ENCODE peak calls at places on chromosome 4, in six cellular contexts. One of them, this sample, is unnamed.

GRCh38 chr4:43607827-43608461 is 715.4 kb downstream of the GRXCR1 start:
- DNase-seq in stimulated activated CD8-positive, alpha-beta memory T cell treated with anti-CD3 and anti-CD28 coated beads, Interleukin-4, amount 100 ng/mL, for 24 hours: no peak
- DNase-seq in Karpas-422: no peak
- DNase-seq in mesenchymal stem cell: no peak
- DNase-seq in iPS-NIHi11: no peak
- DNase-seq in brain microvascular endothelial cell: no peak
- DNase-seq in this sample: peak

GRCh38 chr4:97987019-97987648 is 156.1 kb downstream of the STPG2 start:
- DNase-seq in stimulated activated CD8-positive, alpha-beta memory T cell treated with anti-CD3 and anti-CD28 coated beads, Interleukin-4, amount 100 ng/mL, for 24 hours: no peak
- DNase-seq in mesenchymal stem cell: peak
- DNase-seq in Karpas-422: peak
- DNase-seq in iPS-NIHi11: peak
- DNase-seq in brain microvascular endothelial cell: no peak
- DNase-seq in this sample: no peak

GRCh38 chr4:172978848-172979247 is 189.8 kb upstream of the GALNT7 start:
- DNase-seq in iPS-NIHi11: no peak
- DNase-seq in Karpas-422: no peak
- DNase-seq in mesenchymal stem cell: no peak
- DNase-seq in brain microvascular endothelial cell: no peak
- DNase-seq in stimulated activated CD8-positive, alpha-beta memory T cell treated with anti-CD3 and anti-CD28 coated beads, Interleukin-4, amount 100 ng/mL, for 24 hours: no peak
- DNase-seq in this sample: no peak

GRCh38 chr4:110704748-110705439 is 82.0 kb upstream of the PITX2 start:
- DNase-seq in iPS-NIHi11: no peak
- DNase-seq in stimulated activated CD8-positive, alpha-beta memory T cell treated with anti-CD3 and anti-CD28 coated beads, Interleukin-4, amount 100 ng/mL, for 24 hours: no peak
- DNase-seq in brain microvascular endothelial cell: no peak
- DNase-seq in Karpas-422: peak
- DNase-seq in mesenchymal stem cell: no peak
- DNase-seq in this sample: no peak

GRCh38 chr4:95362906-95363578 is 185.7 kb downstream of the UNC5C start:
- DNase-seq in iPS-NIHi11: peak
- DNase-seq in Karpas-422: peak
- DNase-seq in brain microvascular endothelial cell: peak
- DNase-seq in stimulated activated CD8-positive, alpha-beta memory T cell treated with anti-CD3 and anti-CD28 coated beads, Interleukin-4, amount 100 ng/mL, for 24 hours: no peak
- DNase-seq in mesenchymal stem cell: peak
- DNase-seq in this sample: no peak

GRCh38 chr4:5773271-5773555 is 62.2 kb downstream of the EVC start:
- DNase-seq in mesenchymal stem cell: no peak
- DNase-seq in brain microvascular endothelial cell: peak
- DNase-seq in Karpas-422: no peak
- DNase-seq in iPS-NIHi11: no peak
- DNase-seq in stimulated activated CD8-positive, alpha-beta memory T cell treated with anti-CD3 and anti-CD28 coated beads, Interleukin-4, amount 100 ng/mL, for 24 hours: no peak
- DNase-seq in this sample: no peak

GRCh38 chr4:11805837-11806236 is 377.1 kb upstream of the HS3ST1 start:
- DNase-seq in mesenchymal stem cell: peak
- DNase-seq in brain microvascular endothelial cell: peak
- DNase-seq in stimulated activated CD8-positive, alpha-beta memory T cell treated with anti-CD3 and anti-CD28 coated beads, Interleukin-4, amount 100 ng/mL, for 24 hours: no peak
- DNase-seq in iPS-NIHi11: peak
- DNase-seq in Karpas-422: peak
- DNase-seq in this sample: peak

GRCh38 chr4:122652379-122652778 is 31.5 kb upstream of the IL21 start:
- DNase-seq in mesenchymal stem cell: peak
- DNase-seq in brain microvascular endothelial cell: peak
- DNase-seq in stimulated activated CD8-positive, alpha-beta memory T cell treated with anti-CD3 and anti-CD28 coated beads, Interleukin-4, amount 100 ng/mL, for 24 hours: peak
- DNase-seq in Karpas-422: peak
- DNase-seq in iPS-NIHi11: peak
- DNase-seq in this sample: no peak

GRCh38 chr4:58113083-58113482 is 1002.9 kb upstream of the IGFBP7 start:
- DNase-seq in mesenchymal stem cell: no peak
- DNase-seq in Karpas-422: no peak
- DNase-seq in stimulated activated CD8-positive, alpha-beta memory T cell treated with anti-CD3 and anti-CD28 coated beads, Interleukin-4, amount 100 ng/mL, for 24 hours: no peak
- DNase-seq in brain microvascular endothelial cell: no peak
- DNase-seq in iPS-NIHi11: no peak
- DNase-seq in this sample: no peak

GRCh38 chr4:185669288-185669687 is 134.0 kb upstream of the PDLIM3 start:
- DNase-seq in Karpas-422: no peak
- DNase-seq in iPS-NIHi11: no peak
- DNase-seq in brain microvascular endothelial cell: no peak
- DNase-seq in mesenchymal stem cell: no peak
- DNase-seq in stimulated activated CD8-positive, alpha-beta memory T cell treated with anti-CD3 and anti-CD28 coated beads, Interleukin-4, amount 100 ng/mL, for 24 hours: no peak
- DNase-seq in this sample: no peak

GRCh38 chr4:139550724-139551429 is 5.1 kb downstream of the SETD7 start:
- DNase-seq in stimulated activated CD8-positive, alpha-beta memory T cell treated with anti-CD3 and anti-CD28 coated beads, Interleukin-4, amount 100 ng/mL, for 24 hours: no peak
- DNase-seq in brain microvascular endothelial cell: peak
- DNase-seq in Karpas-422: no peak
- DNase-seq in mesenchymal stem cell: peak
- DNase-seq in iPS-NIHi11: peak
- DNase-seq in this sample: no peak

GRCh38 chr4:96729641-96730040 is 889.7 kb downstream of the PDHA2 start:
- DNase-seq in iPS-NIHi11: peak
- DNase-seq in Karpas-422: no peak
- DNase-seq in mesenchymal stem cell: no peak
- DNase-seq in brain microvascular endothelial cell: no peak
- DNase-seq in stimulated activated CD8-positive, alpha-beta memory T cell treated with anti-CD3 and anti-CD28 coated beads, Interleukin-4, amount 100 ng/mL, for 24 hours: no peak
- DNase-seq in this sample: no peak

GRCh38 chr4:111984169-111984873 is 160.9 kb upstream of the FAM241A start:
- DNase-seq in brain microvascular endothelial cell: no peak
- DNase-seq in Karpas-422: no peak
- DNase-seq in stimulated activated CD8-positive, alpha-beta memory T cell treated with anti-CD3 and anti-CD28 coated beads, Interleukin-4, amount 100 ng/mL, for 24 hours: no peak
- DNase-seq in iPS-NIHi11: no peak
- DNase-seq in mesenchymal stem cell: no peak
- DNase-seq in this sample: no peak

GRCh38 chr4:13612569-13612968 is 15.0 kb downstream of the BOD1L1 start:
- DNase-seq in iPS-NIHi11: peak
- DNase-seq in brain microvascular endothelial cell: no peak
- DNase-seq in Karpas-422: no peak
- DNase-seq in stimulated activated CD8-positive, alpha-beta memory T cell treated with anti-CD3 and anti-CD28 coated beads, Interleukin-4, amount 100 ng/mL, for 24 hours: no peak
- DNase-seq in mesenchymal stem cell: peak
- DNase-seq in this sample: no peak

GRCh38 chr4:74316397-74316796 is 8.1 kb downstream of the EPGN start:
- DNase-seq in Karpas-422: no peak
- DNase-seq in stimulated activated CD8-positive, alpha-beta memory T cell treated with anti-CD3 and anti-CD28 coated beads, Interleukin-4, amount 100 ng/mL, for 24 hours: no peak
- DNase-seq in iPS-NIHi11: no peak
- DNase-seq in brain microvascular endothelial cell: no peak
- DNase-seq in mesenchymal stem cell: peak
- DNase-seq in this sample: no peak

GRCh38 chr4:7103599-7104365 is 35.9 kb upstream of the GRPEL1 start:
- DNase-seq in Karpas-422: no peak
- DNase-seq in mesenchymal stem cell: peak
- DNase-seq in brain microvascular endothelial cell: peak
- DNase-seq in iPS-NIHi11: peak
- DNase-seq in stimulated activated CD8-positive, alpha-beta memory T cell treated with anti-CD3 and anti-CD28 coated beads, Interleukin-4, amount 100 ng/mL, for 24 hours: no peak
- DNase-seq in this sample: no peak

GRCh38 chr4:148204171-148204570 is 238.0 kb downstream of the NR3C2 start:
- DNase-seq in iPS-NIHi11: no peak
- DNase-seq in mesenchymal stem cell: no peak
- DNase-seq in brain microvascular endothelial cell: no peak
- DNase-seq in Karpas-422: no peak
- DNase-seq in stimulated activated CD8-positive, alpha-beta memory T cell treated with anti-CD3 and anti-CD28 coated beads, Interleukin-4, amount 100 ng/mL, for 24 hours: no peak
- DNase-seq in this sample: no peak

GRCh38 chr4:127256500-127256899 is 376.3 kb upstream of the INTU start:
- DNase-seq in brain microvascular endothelial cell: no peak
- DNase-seq in stimulated activated CD8-positive, alpha-beta memory T cell treated with anti-CD3 and anti-CD28 coated beads, Interleukin-4, amount 100 ng/mL, for 24 hours: no peak
- DNase-seq in Karpas-422: no peak
- DNase-seq in iPS-NIHi11: no peak
- DNase-seq in mesenchymal stem cell: no peak
- DNase-seq in this sample: no peak

GRCh38 chr4:173529505-173530325 is at the start of gene HAND2:
- DNase-seq in stimulated activated CD8-positive, alpha-beta memory T cell treated with anti-CD3 and anti-CD28 coated beads, Interleukin-4, amount 100 ng/mL, for 24 hours: no peak
- DNase-seq in brain microvascular endothelial cell: no peak
- DNase-seq in iPS-NIHi11: peak
- DNase-seq in mesenchymal stem cell: peak
- DNase-seq in Karpas-422: no peak
- DNase-seq in this sample: no peak

GRCh38 chr4:20192754-20193521 is 58.8 kb upstream of the SLIT2 start:
- DNase-seq in mesenchymal stem cell: no peak
- DNase-seq in brain microvascular endothelial cell: peak
- DNase-seq in iPS-NIHi11: no peak
- DNase-seq in Karpas-422: no peak
- DNase-seq in stimulated activated CD8-positive, alpha-beta memory T cell treated with anti-CD3 and anti-CD28 coated beads, Interleukin-4, amount 100 ng/mL, for 24 hours: no peak
- DNase-seq in this sample: no peak

This sample was measured in B cell.